ENCODE peak calls at places on chromosome 11, in four cellular contexts. U is mesothelial cell of epicardium; X is A549; V is CD4-positive, alpha-beta T cell. L is an unnamed sample.

GRCh38 chr11:25992254-25992653 is 339.7 kb upstream of the ANO3 start:
- DNase-seq in U (no peak), X (no peak), V (no peak), L (no peak)

GRCh38 chr11:2581931-2582435 is 117.8 kb downstream of the KCNQ1OT1 start:
- DNase-seq in U (no peak), X (no peak), V (no peak), L (no peak)

GRCh38 chr11:66473608-66474525 is 6.4 kb upstream of the DPP3 start:
- DNase-seq in U (no peak), X (no peak), V (no peak), L (no peak)

GRCh38 chr11:2290351-2290841 is 11.3 kb downstream of the C11orf21 start:
- DNase-seq in U (peak), X (no peak), V (no peak), L (no peak)

GRCh38 chr11:88103337-88104206 is 71.7 kb downstream of the RAB38 start:
- DNase-seq in U (no peak), X (peak), V (no peak), L (peak)

GRCh38 chr11:65445604-65446445 is 23.2 kb downstream of the NEAT1 start:
- DNase-seq in U (no peak), X (no peak), V (no peak), L (no peak)

GRCh38 chr11:76369406-76369805 is 11.5 kb downstream of the THAP12 start:
- DNase-seq in U (no peak), X (no peak), V (no peak), L (no peak)

GRCh38 chr11:80898910-80899309 is 1458.1 kb upstream of the TENM4 start:
- DNase-seq in U (no peak), X (no peak), V (no peak), L (no peak)

DNA sequence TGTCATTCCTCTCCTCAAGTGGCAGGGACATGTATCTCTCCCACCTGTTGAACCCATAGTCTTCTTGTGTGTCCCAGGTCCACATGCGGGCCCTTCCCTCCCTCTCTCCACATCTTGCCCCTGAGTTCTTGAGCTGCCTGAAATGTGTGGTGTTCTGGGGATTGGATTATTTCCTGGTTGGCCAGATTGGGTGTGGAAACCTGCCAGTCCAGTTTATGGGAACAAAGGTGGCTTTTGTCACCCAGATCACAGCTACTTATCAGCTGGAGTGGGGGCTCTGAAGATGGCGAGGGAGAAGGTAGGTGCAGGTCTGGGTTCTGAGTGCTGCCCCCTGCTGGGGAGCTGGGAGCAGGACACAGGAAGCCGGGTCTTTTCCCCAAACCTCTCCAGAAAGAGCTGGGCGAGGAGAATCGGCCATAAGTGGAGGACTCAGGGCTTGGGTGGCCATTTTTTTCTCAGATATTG is 14.2 kb downstream of the DTX4 start:
- DNase-seq in U (no peak), X (peak), V (no peak), L (peak)
- TF ChIP-seq CTCF in U (peak), X (peak), V (peak), L (peak)

GRCh38 chr11:27656320-27656719 is 43.9 kb downstream of the BDNF start:
- DNase-seq in U (no peak), X (no peak), V (no peak), L (no peak)
- TF ChIP-seq CTCF in U (no peak), X (no peak), V (no peak), L (no peak)

GRCh38 chr11:22922672-22923071 is 62.4 kb upstream of the CCDC179 start:
- DNase-seq in U (no peak), X (no peak), V (no peak), L (no peak)

GRCh38 chr11:22926341-22926740 is 66.1 kb upstream of the CCDC179 start:
- DNase-seq in U (no peak), X (no peak), V (no peak), L (no peak)

GRCh38 chr11:22923561-22923960 is 63.3 kb upstream of the CCDC179 start:
- DNase-seq in U (no peak), X (no peak), V (no peak), L (no peak)

DNA sequence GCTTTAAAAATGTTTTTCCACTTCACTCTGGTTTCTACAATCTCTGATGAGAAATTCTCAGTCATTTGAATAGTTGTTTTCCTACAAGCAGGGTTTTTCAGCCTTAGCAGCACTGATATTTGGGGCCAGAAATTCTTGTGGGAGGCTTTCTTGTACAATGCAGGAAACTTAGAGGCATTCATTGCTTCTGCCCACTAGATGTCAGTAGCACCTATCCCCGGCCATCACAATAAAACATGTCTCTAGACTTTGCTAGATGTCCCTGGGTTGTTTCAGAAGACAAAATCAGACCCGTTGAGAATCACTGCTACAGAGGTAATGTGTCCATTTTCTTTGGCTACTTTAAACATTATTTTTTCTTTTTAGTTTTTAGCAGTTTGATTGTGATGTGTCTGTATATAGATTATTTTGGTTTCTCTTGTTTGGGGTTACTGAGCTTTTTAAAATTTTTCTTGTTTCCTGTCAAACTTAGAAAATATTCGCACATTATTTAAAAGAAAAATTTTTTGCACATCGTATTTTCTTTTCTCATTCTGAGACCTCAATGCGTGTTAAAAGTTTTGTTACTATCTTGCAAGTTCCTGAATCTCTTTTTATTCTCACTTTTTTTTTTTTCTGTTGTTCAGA is 60.8 kb upstream of the CCDC179 start:
- DNase-seq in U (no peak), X (peak), V (no peak), L (peak)
- TF ChIP-seq CTCF in U (peak), X (peak), V (no peak), L (peak)

GRCh38 chr11:24234822-24235508 is 261.9 kb upstream of the LUZP2 start:
- DNase-seq in U (no peak), X (no peak), V (no peak), L (no peak)
- TF ChIP-seq CTCF in U (no peak), X (no peak), V (no peak), L (no peak)

DNA sequence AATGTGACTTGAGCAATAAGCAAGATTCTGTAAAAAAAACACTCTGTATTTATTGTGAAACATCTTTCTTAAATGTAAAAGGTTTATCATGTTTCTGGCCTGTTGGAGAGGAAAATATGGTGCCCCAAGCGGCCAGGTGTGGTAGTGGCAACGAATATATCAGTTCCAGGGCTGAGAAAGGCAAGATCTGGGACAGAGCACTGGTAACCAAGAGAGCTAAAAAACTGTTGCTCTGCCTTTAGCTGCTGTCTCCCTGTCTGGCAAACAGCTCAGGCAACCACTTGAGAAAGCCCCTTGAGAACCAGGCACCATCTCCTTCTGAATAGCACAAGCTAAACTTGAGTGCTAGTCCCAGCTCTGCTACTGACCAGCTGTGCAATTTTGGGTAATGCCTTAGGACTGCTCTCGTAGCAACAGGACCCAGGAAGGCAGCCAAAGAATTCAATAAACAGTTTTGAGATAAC is 129.9 kb downstream of the KCNC1 start:
- DNase-seq in U (no peak), X (peak), V (no peak), L (peak)
- TF ChIP-seq CTCF in U (peak), X (peak), V (no peak), L (peak)

GRCh38 chr11:68423481-68423880 is 37.1 kb upstream of the PPP6R3 start:
- DNase-seq in U (no peak), X (no peak), V (no peak), L (no peak)
- TF ChIP-seq CTCF in U (no peak), X (no peak), V (no peak), L (no peak)

GRCh38 chr11:73297231-73297590 is 10.9 kb upstream of the ARHGEF17 start:
- DNase-seq in U (no peak), X (no peak), V (no peak), L (no peak)

GRCh38 chr11:73296501-73297230 is 11.4 kb upstream of the ARHGEF17 start:
- DNase-seq in U (no peak), X (no peak), V (no peak), L (no peak)

GRCh38 chr11:73295996-73296318 is 12.1 kb upstream of the ARHGEF17 start:
- DNase-seq in U (no peak), X (no peak), V (no peak), L (no peak)

GRCh38 chr11:73294604-73295003 is 13.5 kb upstream of the ARHGEF17 start:
- DNase-seq in U (no peak), X (no peak), V (no peak), L (no peak)

GRCh38 chr11:73295259-73295995 is 12.6 kb upstream of the ARHGEF17 start:
- DNase-seq in U (no peak), X (peak), V (peak), L (peak)
- TF ChIP-seq CTCF in U (peak), X (peak), V (peak), L (peak)

GRCh38 chr11:83284501-83285051 is 1.6 kb downstream of the CCDC90B start:
- DNase-seq in U (no peak), X (no peak), V (no peak), L (no peak)

GRCh38 chr11:83287631-83288030 is 1.5 kb upstream of the CCDC90B start:
- DNase-seq in U (no peak), X (no peak), V (no peak), L (no peak)

GRCh38 chr11:83282084-83282716 is 4.0 kb downstream of the CCDC90B start:
- DNase-seq in U (no peak), X (no peak), V (no peak), L (no peak)

GRCh38 chr11:83285131-83285770 is 916 bp downstream of the CCDC90B start:
- DNase-seq in U (no peak), X (no peak), V (no peak), L (no peak)

DNA sequence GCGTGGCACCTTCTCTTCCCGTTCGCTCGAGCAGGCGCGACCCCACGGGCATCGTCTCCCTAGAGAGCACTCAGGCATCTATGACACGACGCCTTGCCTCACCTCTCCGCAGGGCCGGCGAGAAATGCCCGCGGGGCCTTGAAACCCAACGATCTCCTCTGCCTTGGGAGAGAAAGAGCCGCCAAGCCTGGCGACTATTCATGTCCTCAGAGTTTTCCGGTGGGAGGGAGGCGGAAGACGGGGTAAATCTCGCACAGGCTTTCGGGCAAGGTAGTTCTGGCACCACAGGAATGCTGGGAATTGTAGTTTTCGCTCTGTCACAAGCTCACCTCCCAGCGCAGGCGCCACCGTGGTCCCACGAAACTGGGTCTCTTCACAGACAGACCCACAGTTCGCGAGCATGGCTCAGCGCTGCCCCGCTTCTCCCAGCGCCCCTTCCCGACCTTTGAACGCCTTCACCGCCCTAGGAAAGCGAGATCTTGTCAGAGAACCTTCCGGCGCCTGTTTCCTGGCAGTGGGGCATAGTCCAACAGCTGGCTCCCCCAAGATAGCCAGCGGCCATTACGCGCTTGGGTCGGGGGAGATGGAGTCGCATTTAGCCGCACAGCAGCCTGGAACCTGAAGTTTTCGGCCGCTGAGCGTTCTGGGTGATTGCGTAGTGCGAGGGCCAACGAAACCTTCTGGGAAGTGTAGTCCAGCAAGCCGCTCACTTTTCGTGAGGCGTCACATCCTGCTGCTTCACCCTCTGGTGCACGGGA is at the start of gene CCDC90B:
- DNase-seq in U (peak), X (peak), V (peak), L (peak)
- TF ChIP-seq CTCF in U (no peak), X (peak), V (no peak), L (no peak)

GRCh38 chr11:57662893-57663292 is 5.0 kb upstream of the ZDHHC5 start:
- DNase-seq in U (no peak), X (no peak), V (no peak), L (peak)
- TF ChIP-seq CTCF in U (no peak), X (no peak), V (no peak), L (no peak)

GRCh38 chr11:61704838-61705237 is 24.6 kb downstream of the DAGLA start:
- DNase-seq in U (no peak), X (no peak), V (no peak), L (no peak)

GRCh38 chr11:61701298-61701993 is 21.3 kb downstream of the DAGLA start:
- DNase-seq in U (no peak), X (no peak), V (no peak), L (peak)

GRCh38 chr11:61700720-61701119 is 20.5 kb downstream of the DAGLA start:
- DNase-seq in U (no peak), X (no peak), V (no peak), L (no peak)

GRCh38 chr11:61700221-61700620 is 20.0 kb downstream of the DAGLA start:
- DNase-seq in U (no peak), X (peak), V (no peak), L (no peak)

GRCh38 chr11:61702701-61703312 is 22.6 kb downstream of the DAGLA start:
- DNase-seq in U (no peak), X (no peak), V (no peak), L (peak)
- TF ChIP-seq CTCF in U (no peak), X (no peak), V (no peak), L (no peak)

L was measured in activated CD8-positive, alpha-beta T cell treated with anti-CD3 and anti-CD28 coated beads for 36 hours.